ENCODE peak calls at places on chromosomes 5 and 9, in seven cellular contexts. K is NCI-H146, P is ureter, N is heart right ventricle, R is mucosa of gallbladder, Z is NCI-H524, S is NCI-H1092. T is an unnamed sample.
A peak's percentile ranks its signal among the peaks of the same experiment; 100 is the strongest.

GRCh38 chr5:140261403-140262171 is 41.3 kb downstream of the PFDN1 start:
- DNase-seq in K (peak; percentile 34), P (peak; percentile 86), N (peak; percentile 81), R (peak; percentile 87), Z (no peak), S (no peak), T (peak; percentile 82)

GRCh38 chr9:128304151-128304970 is 17.9 kb downstream of the TRUB2 start:
- DNase-seq in K (no peak), P (no peak), N (no peak), R (no peak), Z (no peak), S (no peak), T (no peak)

GRCh38 chr5:174560861-174561260 is 163.5 kb upstream of the MSX2 start:
- DNase-seq in K (no peak), P (no peak), N (no peak), R (no peak), Z (no peak), S (no peak), T (no peak)

GRCh38 chr9:112000743-112001142 is 104.1 kb downstream of the UGCG start:
- DNase-seq in K (no peak), P (no peak), N (no peak), R (no peak), Z (no peak), S (no peak), T (no peak)

GRCh38 chr5:35618297-35618636 is 604 bp downstream of the SPEF2 start:
- DNase-seq in K (no peak), P (no peak), N (no peak), R (no peak), Z (no peak), S (no peak), T (no peak)

GRCh38 chr9:128420060-128420650 is 502 bp upstream of the CERCAM start:
- DNase-seq in K (peak; percentile 59), P (peak; percentile 71), N (peak; percentile 70), R (peak; percentile 44), Z (peak; percentile 41), S (peak; percentile 51), T (peak; percentile 80)

GRCh38 chr5:43514471-43514815 is 505 bp downstream of the C5orf34 start:
- DNase-seq in K (peak; percentile 47), P (no peak), N (no peak), R (no peak), Z (peak; percentile 61), S (no peak), T (no peak)

GRCh38 chr5:151949909-151950308 is 25.3 kb upstream of the GLRA1 start:
- DNase-seq in K (no peak), P (no peak), N (no peak), R (no peak), Z (peak; percentile 4), S (no peak), T (no peak)

GRCh38 chr5:56048124-56048523 is 53.4 kb upstream of the IL6ST start:
- DNase-seq in K (no peak), P (no peak), N (no peak), R (no peak), Z (no peak), S (no peak), T (no peak)

GRCh38 chr9:5869315-5870019 is 21.2 kb upstream of the MLANA start:
- DNase-seq in K (no peak), P (no peak), N (no peak), R (no peak), Z (no peak), S (no peak), T (no peak)